ENCODE peak calls at places on chromosomes 6 and 20, in ten cellular contexts. One of them, this sample, is unnamed.

GRCh38 chr6:30885999-30886896 is 1.9 kb downstream of the DDR1 start:
- DNase-seq in stimulated activated CD8-positive, alpha-beta memory T cell treated with anti-CD3 and anti-CD28 coated beads, Interleukin-15, amount 100 ng/mL, for 24 hours: no peak
- DNase-seq in non-pigmented ciliary epithelial cell: no peak
- DNase-seq in mucosa of gallbladder: peak
- DNase-seq in occipital lobe: peak
- DNase-seq in ureter: no peak
- DNase-seq in NCI-H774: peak
- DNase-seq in left colon: peak
- DNase-seq in activated naive CD4-positive, alpha-beta T cell treated with anti-CD3 and anti-CD28 coated beads, Interleukin-2, amount 10 ng/mL, durations not matched to agents 7 days and 5 days: peak
- DNase-seq in AG09309: no peak
- DNase-seq in this sample: no peak

GRCh38 chr6:109053285-109053684 is 41.4 kb downstream of the SESN1 start:
- DNase-seq in NCI-H774: no peak
- DNase-seq in AG09309: no peak
- DNase-seq in ureter: no peak
- DNase-seq in stimulated activated CD8-positive, alpha-beta memory T cell treated with anti-CD3 and anti-CD28 coated beads, Interleukin-15, amount 100 ng/mL, for 24 hours: no peak
- DNase-seq in activated naive CD4-positive, alpha-beta T cell treated with anti-CD3 and anti-CD28 coated beads, Interleukin-2, amount 10 ng/mL, durations not matched to agents 7 days and 5 days: no peak
- DNase-seq in left colon: no peak
- DNase-seq in non-pigmented ciliary epithelial cell: no peak
- DNase-seq in mucosa of gallbladder: no peak
- DNase-seq in occipital lobe: no peak
- DNase-seq in this sample: no peak

GRCh38 chr6:144346719-144347446 is 61.7 kb downstream of the UTRN start:
- DNase-seq in non-pigmented ciliary epithelial cell: peak
- DNase-seq in mucosa of gallbladder: no peak
- DNase-seq in NCI-H774: no peak
- DNase-seq in activated naive CD4-positive, alpha-beta T cell treated with anti-CD3 and anti-CD28 coated beads, Interleukin-2, amount 10 ng/mL, durations not matched to agents 7 days and 5 days: no peak
- DNase-seq in stimulated activated CD8-positive, alpha-beta memory T cell treated with anti-CD3 and anti-CD28 coated beads, Interleukin-15, amount 100 ng/mL, for 24 hours: no peak
- DNase-seq in ureter: no peak
- DNase-seq in left colon: no peak
- DNase-seq in AG09309: no peak
- DNase-seq in occipital lobe: no peak
- DNase-seq in this sample: peak

GRCh38 chr6:41560440-41561192 is 14.4 kb downstream of the FOXP4 start:
- DNase-seq in activated naive CD4-positive, alpha-beta T cell treated with anti-CD3 and anti-CD28 coated beads, Interleukin-2, amount 10 ng/mL, durations not matched to agents 7 days and 5 days: peak
- DNase-seq in ureter: peak
- DNase-seq in AG09309: no peak
- DNase-seq in occipital lobe: no peak
- DNase-seq in NCI-H774: no peak
- DNase-seq in left colon: peak
- DNase-seq in non-pigmented ciliary epithelial cell: no peak
- DNase-seq in stimulated activated CD8-positive, alpha-beta memory T cell treated with anti-CD3 and anti-CD28 coated beads, Interleukin-15, amount 100 ng/mL, for 24 hours: peak
- DNase-seq in mucosa of gallbladder: peak
- DNase-seq in this sample: peak

GRCh38 chr20:36214684-36215256 is 21.5 kb upstream of the AAR2 start:
- DNase-seq in mucosa of gallbladder: no peak
- DNase-seq in left colon: no peak
- DNase-seq in NCI-H774: no peak
- DNase-seq in non-pigmented ciliary epithelial cell: no peak
- DNase-seq in stimulated activated CD8-positive, alpha-beta memory T cell treated with anti-CD3 and anti-CD28 coated beads, Interleukin-15, amount 100 ng/mL, for 24 hours: no peak
- DNase-seq in occipital lobe: no peak
- DNase-seq in activated naive CD4-positive, alpha-beta T cell treated with anti-CD3 and anti-CD28 coated beads, Interleukin-2, amount 10 ng/mL, durations not matched to agents 7 days and 5 days: peak
- DNase-seq in AG09309: no peak
- DNase-seq in ureter: no peak
- DNase-seq in this sample: no peak

GRCh38 chr6:82183642-82184282 is 63.8 kb downstream of the IBTK start:
- DNase-seq in stimulated activated CD8-positive, alpha-beta memory T cell treated with anti-CD3 and anti-CD28 coated beads, Interleukin-15, amount 100 ng/mL, for 24 hours: no peak
- DNase-seq in AG09309: no peak
- DNase-seq in left colon: no peak
- DNase-seq in mucosa of gallbladder: no peak
- DNase-seq in NCI-H774: no peak
- DNase-seq in occipital lobe: no peak
- DNase-seq in activated naive CD4-positive, alpha-beta T cell treated with anti-CD3 and anti-CD28 coated beads, Interleukin-2, amount 10 ng/mL, durations not matched to agents 7 days and 5 days: no peak
- DNase-seq in ureter: no peak
- DNase-seq in non-pigmented ciliary epithelial cell: no peak
- DNase-seq in this sample: no peak

GRCh38 chr6:42453649-42454427 is 2.1 kb upstream of the TRERF1 start:
- DNase-seq in non-pigmented ciliary epithelial cell: no peak
- DNase-seq in stimulated activated CD8-positive, alpha-beta memory T cell treated with anti-CD3 and anti-CD28 coated beads, Interleukin-15, amount 100 ng/mL, for 24 hours: no peak
- DNase-seq in ureter: peak
- DNase-seq in activated naive CD4-positive, alpha-beta T cell treated with anti-CD3 and anti-CD28 coated beads, Interleukin-2, amount 10 ng/mL, durations not matched to agents 7 days and 5 days: peak
- DNase-seq in left colon: peak
- DNase-seq in mucosa of gallbladder: no peak
- DNase-seq in NCI-H774: peak
- DNase-seq in AG09309: no peak
- DNase-seq in occipital lobe: no peak
- DNase-seq in this sample: no peak

GRCh38 chr6:157107915-157108651 is 215.2 kb downstream of the TMEM242 start:
- DNase-seq in mucosa of gallbladder: no peak
- DNase-seq in AG09309: peak
- DNase-seq in activated naive CD4-positive, alpha-beta T cell treated with anti-CD3 and anti-CD28 coated beads, Interleukin-2, amount 10 ng/mL, durations not matched to agents 7 days and 5 days: no peak
- DNase-seq in left colon: no peak
- DNase-seq in occipital lobe: no peak
- DNase-seq in ureter: no peak
- DNase-seq in stimulated activated CD8-positive, alpha-beta memory T cell treated with anti-CD3 and anti-CD28 coated beads, Interleukin-15, amount 100 ng/mL, for 24 hours: no peak
- DNase-seq in non-pigmented ciliary epithelial cell: peak
- DNase-seq in NCI-H774: no peak
- DNase-seq in this sample: no peak

GRCh38 chr6:114304304-114304887 is 38.4 kb downstream of the HS3ST5 start:
- DNase-seq in left colon: no peak
- DNase-seq in non-pigmented ciliary epithelial cell: no peak
- DNase-seq in activated naive CD4-positive, alpha-beta T cell treated with anti-CD3 and anti-CD28 coated beads, Interleukin-2, amount 10 ng/mL, durations not matched to agents 7 days and 5 days: no peak
- DNase-seq in mucosa of gallbladder: no peak
- DNase-seq in NCI-H774: no peak
- DNase-seq in AG09309: peak
- DNase-seq in ureter: no peak
- DNase-seq in occipital lobe: no peak
- DNase-seq in stimulated activated CD8-positive, alpha-beta memory T cell treated with anti-CD3 and anti-CD28 coated beads, Interleukin-15, amount 100 ng/mL, for 24 hours: no peak
- DNase-seq in this sample: no peak

GRCh38 chr20:36709126-36709525 is 36.8 kb downstream of the NDRG3 start:
- DNase-seq in AG09309: no peak
- DNase-seq in activated naive CD4-positive, alpha-beta T cell treated with anti-CD3 and anti-CD28 coated beads, Interleukin-2, amount 10 ng/mL, durations not matched to agents 7 days and 5 days: no peak
- DNase-seq in NCI-H774: no peak
- DNase-seq in mucosa of gallbladder: no peak
- DNase-seq in ureter: no peak
- DNase-seq in left colon: no peak
- DNase-seq in occipital lobe: no peak
- DNase-seq in non-pigmented ciliary epithelial cell: no peak
- DNase-seq in stimulated activated CD8-positive, alpha-beta memory T cell treated with anti-CD3 and anti-CD28 coated beads, Interleukin-15, amount 100 ng/mL, for 24 hours: no peak
- DNase-seq in this sample: no peak

GRCh38 chr6:56399250-56399671 is 151.9 kb upstream of the COL21A1 start:
- DNase-seq in left colon: no peak
- DNase-seq in activated naive CD4-positive, alpha-beta T cell treated with anti-CD3 and anti-CD28 coated beads, Interleukin-2, amount 10 ng/mL, durations not matched to agents 7 days and 5 days: no peak
- DNase-seq in ureter: no peak
- DNase-seq in AG09309: no peak
- DNase-seq in non-pigmented ciliary epithelial cell: no peak
- DNase-seq in NCI-H774: no peak
- DNase-seq in occipital lobe: no peak
- DNase-seq in stimulated activated CD8-positive, alpha-beta memory T cell treated with anti-CD3 and anti-CD28 coated beads, Interleukin-15, amount 100 ng/mL, for 24 hours: no peak
- DNase-seq in mucosa of gallbladder: no peak
- DNase-seq in this sample: no peak

GRCh38 chr20:36399147-36399968 is 93.2 kb downstream of the DLGAP4 start:
- DNase-seq in stimulated activated CD8-positive, alpha-beta memory T cell treated with anti-CD3 and anti-CD28 coated beads, Interleukin-15, amount 100 ng/mL, for 24 hours: no peak
- DNase-seq in NCI-H774: peak
- DNase-seq in occipital lobe: peak
- DNase-seq in left colon: no peak
- DNase-seq in AG09309: no peak
- DNase-seq in non-pigmented ciliary epithelial cell: no peak
- DNase-seq in mucosa of gallbladder: no peak
- DNase-seq in ureter: no peak
- DNase-seq in activated naive CD4-positive, alpha-beta T cell treated with anti-CD3 and anti-CD28 coated beads, Interleukin-2, amount 10 ng/mL, durations not matched to agents 7 days and 5 days: peak
- DNase-seq in this sample: peak

GRCh38 chr20:22805219-22805618 is 220.8 kb upstream of the FOXA2 start:
- DNase-seq in occipital lobe: no peak
- DNase-seq in NCI-H774: no peak
- DNase-seq in mucosa of gallbladder: peak
- DNase-seq in non-pigmented ciliary epithelial cell: no peak
- DNase-seq in AG09309: peak
- DNase-seq in activated naive CD4-positive, alpha-beta T cell treated with anti-CD3 and anti-CD28 coated beads, Interleukin-2, amount 10 ng/mL, durations not matched to agents 7 days and 5 days: no peak
- DNase-seq in left colon: no peak
- DNase-seq in stimulated activated CD8-positive, alpha-beta memory T cell treated with anti-CD3 and anti-CD28 coated beads, Interleukin-15, amount 100 ng/mL, for 24 hours: no peak
- DNase-seq in ureter: peak
- DNase-seq in this sample: no peak

GRCh38 chr6:137744877-137745276 is 122.2 kb upstream of the TNFAIP3 start:
- DNase-seq in mucosa of gallbladder: no peak
- DNase-seq in ureter: no peak
- DNase-seq in NCI-H774: no peak
- DNase-seq in non-pigmented ciliary epithelial cell: no peak
- DNase-seq in left colon: no peak
- DNase-seq in occipital lobe: no peak
- DNase-seq in stimulated activated CD8-positive, alpha-beta memory T cell treated with anti-CD3 and anti-CD28 coated beads, Interleukin-15, amount 100 ng/mL, for 24 hours: no peak
- DNase-seq in activated naive CD4-positive, alpha-beta T cell treated with anti-CD3 and anti-CD28 coated beads, Interleukin-2, amount 10 ng/mL, durations not matched to agents 7 days and 5 days: no peak
- DNase-seq in AG09309: no peak
- DNase-seq in this sample: no peak

GRCh38 chr6:68559716-68560115 is 75.4 kb upstream of the ADGRB3 start:
- DNase-seq in ureter: no peak
- DNase-seq in non-pigmented ciliary epithelial cell: no peak
- DNase-seq in NCI-H774: peak
- DNase-seq in stimulated activated CD8-positive, alpha-beta memory T cell treated with anti-CD3 and anti-CD28 coated beads, Interleukin-15, amount 100 ng/mL, for 24 hours: no peak
- DNase-seq in occipital lobe: peak
- DNase-seq in activated naive CD4-positive, alpha-beta T cell treated with anti-CD3 and anti-CD28 coated beads, Interleukin-2, amount 10 ng/mL, durations not matched to agents 7 days and 5 days: no peak
- DNase-seq in left colon: no peak
- DNase-seq in mucosa of gallbladder: no peak
- DNase-seq in AG09309: no peak
- DNase-seq in this sample: no peak

This sample was measured in T-helper 2 cell.